ENCODE peak calls at places on chromosomes 12 and 14, in five cellular contexts. C is NCI-H524; I is B cell; R is activated naive CD8-positive, alpha-beta T cell treated with anti-CD3 and anti-CD28 coated beads, Interleukin-2, amount 50 U/mL, for 24 hours; Q is stimulated activated CD8-positive, alpha-beta memory T cell treated with anti-CD3 and anti-CD28 coated beads, Interleukin-2, amount 100 ng/mL, for 48 hours. W is an unnamed sample.
A peak's percentile ranks its signal among the peaks of the same experiment; 100 is the strongest.

GRCh38 chr14:51846631-51847488 is 13.6 kb upstream of the GNG2 start:
- DNase-seq in C (peak; percentile 44), I (peak; percentile 90), R (peak; percentile 83), Q (peak; percentile 65), W (peak; percentile 95)

GRCh38 chr14:33483110-33483509 is 467.8 kb downstream of the EGLN3 start:
- DNase-seq in C (no peak), I (no peak), R (no peak), Q (no peak), W (no peak)

GRCh38 chr12:3700861-3701260 is 52.0 kb downstream of the CRACR2A start:
- DNase-seq in C (no peak), I (no peak), R (no peak), Q (no peak), W (no peak)

GRCh38 chr14:67999290-67999689 is 179.7 kb downstream of the RAD51B start:
- DNase-seq in C (no peak), I (no peak), R (no peak), Q (no peak), W (no peak)

GRCh38 chr12:91763654-91764439 is 381.8 kb downstream of the BTG1 start:
- DNase-seq in C (peak; percentile 83), I (no peak), R (no peak), Q (no peak), W (no peak)

GRCh38 chr12:103138538-103138937 is 181.1 kb downstream of the ASCL1 start:
- DNase-seq in C (no peak), I (no peak), R (no peak), Q (no peak), W (no peak)

GRCh38 chr12:124327362-124328043 is 32.6 kb downstream of the RFLNA start:
- DNase-seq in C (no peak), I (no peak), R (no peak), Q (no peak), W (no peak)

GRCh38 chr14:49879683-49880204 is 13.1 kb upstream of the ARF6 start:
- DNase-seq in C (peak; percentile 43), I (peak; percentile 66), R (peak; percentile 62), Q (peak; percentile 52), W (no peak)

GRCh38 chr12:1691123-1692007 is 495 bp downstream of the ADIPOR2 start:
- DNase-seq in C (no peak), I (no peak), R (peak; percentile 45), Q (no peak), W (peak; percentile 35)

W was measured in stimulated activated effector memory CD8-positive, alpha-beta T cell treated with anti-CD3 and anti-CD28 coated beads, Interleukin-12 subunit alpha, Interleukin-12 subunit beta, amount 100 ng/mL, for 72 hours.